ENCODE peak calls at places on chromosomes 16 and 17, in ten cellular contexts. One of them, this sample, is unnamed.

GRCh38 chr17:82875418-82875856 is 35.6 kb upstream of the ZNF750 start:
- DNase-seq in coronary artery: no peak
- DNase-seq in dorsolateral prefrontal cortex: no peak
- DNase-seq in HFF-Myc: no peak
- DNase-seq in fibroblast of pulmonary artery: no peak
- DNase-seq in Panc1: no peak
- DNase-seq in IMR-90: no peak
- DNase-seq in kidney epithelial cell: no peak
- DNase-seq in heart right ventricle: no peak
- DNase-seq in thoracic aorta: no peak
- DNase-seq in this sample: peak; percentile 94

GRCh38 chr17:75827291-75828050 is 16.7 kb downstream of the UNC13D start:
- DNase-seq in coronary artery: no peak
- DNase-seq in dorsolateral prefrontal cortex: peak; percentile 69
- DNase-seq in HFF-Myc: no peak
- DNase-seq in fibroblast of pulmonary artery: peak; percentile 65
- DNase-seq in Panc1: no peak
- DNase-seq in IMR-90: peak; percentile 41
- DNase-seq in kidney epithelial cell: no peak
- DNase-seq in heart right ventricle: peak; percentile 79
- DNase-seq in thoracic aorta: no peak
- DNase-seq in this sample: peak; percentile 37

GRCh38 chr17:77736721-77737120 is 221.8 kb upstream of the TNRC6C start:
- DNase-seq in coronary artery: peak; percentile 64
- DNase-seq in dorsolateral prefrontal cortex: no peak
- DNase-seq in HFF-Myc: no peak
- DNase-seq in fibroblast of pulmonary artery: no peak
- DNase-seq in Panc1: no peak
- DNase-seq in IMR-90: no peak
- DNase-seq in kidney epithelial cell: no peak
- DNase-seq in heart right ventricle: no peak
- DNase-seq in thoracic aorta: no peak
- DNase-seq in this sample: no peak

GRCh38 chr17:77465358-77466041 is 324.7 kb downstream of the SEC14L1 start:
- DNase-seq in coronary artery: no peak
- DNase-seq in dorsolateral prefrontal cortex: no peak
- DNase-seq in HFF-Myc: no peak
- DNase-seq in fibroblast of pulmonary artery: peak; percentile 81
- DNase-seq in Panc1: no peak
- DNase-seq in IMR-90: peak; percentile 77
- DNase-seq in kidney epithelial cell: no peak
- DNase-seq in heart right ventricle: peak; percentile 36
- DNase-seq in thoracic aorta: peak; percentile 27
- DNase-seq in this sample: no peak

GRCh38 chr17:57523926-57524634 is 221.0 kb downstream of the CCDC182 start:
- DNase-seq in coronary artery: no peak
- DNase-seq in dorsolateral prefrontal cortex: no peak
- DNase-seq in HFF-Myc: no peak
- DNase-seq in fibroblast of pulmonary artery: peak; percentile 24
- DNase-seq in Panc1: no peak
- DNase-seq in IMR-90: peak; percentile 61
- DNase-seq in kidney epithelial cell: no peak
- DNase-seq in heart right ventricle: peak; percentile 74
- DNase-seq in thoracic aorta: peak; percentile 54
- DNase-seq in this sample: peak; percentile 91

GRCh38 chr17:45812102-45812501 is 28.0 kb downstream of the CRHR1 start:
- DNase-seq in coronary artery: no peak
- DNase-seq in dorsolateral prefrontal cortex: no peak
- DNase-seq in HFF-Myc: no peak
- DNase-seq in fibroblast of pulmonary artery: peak; percentile 12
- DNase-seq in Panc1: no peak
- DNase-seq in IMR-90: no peak
- DNase-seq in kidney epithelial cell: no peak
- DNase-seq in heart right ventricle: no peak
- DNase-seq in thoracic aorta: no peak
- DNase-seq in this sample: peak; percentile 30

GRCh38 chr16:69108069-69108904 is 2.8 kb downstream of the HAS3 start:
- DNase-seq in coronary artery: no peak
- DNase-seq in dorsolateral prefrontal cortex: no peak
- DNase-seq in HFF-Myc: no peak
- DNase-seq in fibroblast of pulmonary artery: no peak
- DNase-seq in Panc1: no peak
- DNase-seq in IMR-90: no peak
- DNase-seq in kidney epithelial cell: no peak
- DNase-seq in heart right ventricle: no peak
- DNase-seq in thoracic aorta: no peak
- DNase-seq in this sample: no peak

GRCh38 chr16:69040144-69040909 is 65.1 kb upstream of the HAS3 start:
- DNase-seq in coronary artery: no peak
- DNase-seq in dorsolateral prefrontal cortex: no peak
- DNase-seq in HFF-Myc: no peak
- DNase-seq in fibroblast of pulmonary artery: peak; percentile 56
- DNase-seq in Panc1: no peak
- DNase-seq in IMR-90: peak; percentile 58
- DNase-seq in kidney epithelial cell: no peak
- DNase-seq in heart right ventricle: no peak
- DNase-seq in thoracic aorta: no peak
- DNase-seq in this sample: peak; percentile 73

GRCh38 chr16:87404764-87405625 is 12.9 kb downstream of the MAP1LC3B start:
- DNase-seq in coronary artery: no peak
- DNase-seq in dorsolateral prefrontal cortex: no peak
- DNase-seq in HFF-Myc: no peak
- DNase-seq in fibroblast of pulmonary artery: no peak
- DNase-seq in Panc1: no peak
- DNase-seq in IMR-90: no peak
- DNase-seq in kidney epithelial cell: no peak
- DNase-seq in heart right ventricle: no peak
- DNase-seq in thoracic aorta: no peak
- DNase-seq in this sample: no peak

GRCh38 chr16:82741073-82741615 is 114.4 kb downstream of the CDH13 start:
- DNase-seq in coronary artery: no peak
- DNase-seq in dorsolateral prefrontal cortex: no peak
- DNase-seq in HFF-Myc: peak; percentile 67
- DNase-seq in fibroblast of pulmonary artery: no peak
- DNase-seq in Panc1: no peak
- DNase-seq in IMR-90: peak; percentile 58
- DNase-seq in kidney epithelial cell: no peak
- DNase-seq in heart right ventricle: no peak
- DNase-seq in thoracic aorta: no peak
- DNase-seq in this sample: no peak

DNA sequence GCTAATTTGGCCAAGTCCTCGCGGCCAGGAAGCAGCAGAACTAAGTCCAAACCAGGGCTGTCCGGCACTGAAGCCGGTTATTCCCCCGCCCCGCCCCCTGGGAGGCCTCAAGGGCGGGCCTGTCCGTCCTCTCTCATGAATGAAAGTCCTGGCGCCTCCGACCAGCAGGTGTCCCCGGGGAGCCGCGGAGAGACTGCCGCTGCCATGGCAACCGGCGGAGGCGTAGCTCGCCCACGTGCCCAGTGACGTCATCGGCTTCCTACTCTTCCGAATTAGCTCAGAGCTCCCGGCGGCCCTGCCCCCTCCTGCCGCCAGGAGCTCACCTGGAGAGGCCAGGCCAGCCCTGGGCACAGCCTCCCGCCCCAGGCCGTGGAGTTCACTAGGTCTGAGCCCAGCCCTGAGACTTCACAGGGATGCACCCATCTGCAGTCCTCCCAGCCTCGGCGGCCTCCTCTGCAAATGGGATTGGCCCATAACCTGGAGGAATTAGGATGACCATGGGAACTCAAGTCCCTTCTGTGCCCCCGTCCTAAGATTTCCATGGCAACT is 1.3 kb downstream of the SPATA2L start:
- DNase-seq in coronary artery: peak; percentile 98
- DNase-seq in dorsolateral prefrontal cortex: peak; percentile 100
- DNase-seq in HFF-Myc: peak; percentile 93
- DNase-seq in fibroblast of pulmonary artery: peak; percentile 98
- DNase-seq in Panc1: peak; percentile 73
- DNase-seq in IMR-90: peak; percentile 97
- DNase-seq in kidney epithelial cell: peak; percentile 90
- DNase-seq in heart right ventricle: peak; percentile 99
- DNase-seq in thoracic aorta: peak; percentile 97
- DNase-seq in this sample: peak; percentile 99
- TF ChIP-seq CTCF in coronary artery: no peak
- TF ChIP-seq CTCF in dorsolateral prefrontal cortex: peak; percentile 92
- TF ChIP-seq CTCF in HFF-Myc: peak; percentile 69
- TF ChIP-seq CTCF in fibroblast of pulmonary artery: peak; percentile 49
- TF ChIP-seq CTCF in Panc1: peak; percentile 85
- TF ChIP-seq CTCF in IMR-90: peak; percentile 97
- TF ChIP-seq CTCF in kidney epithelial cell: peak; percentile 85
- TF ChIP-seq CTCF in heart right ventricle: peak; percentile 74
- TF ChIP-seq CTCF in thoracic aorta: peak; percentile 58
- TF ChIP-seq CTCF in this sample: peak; percentile 82

DNA sequence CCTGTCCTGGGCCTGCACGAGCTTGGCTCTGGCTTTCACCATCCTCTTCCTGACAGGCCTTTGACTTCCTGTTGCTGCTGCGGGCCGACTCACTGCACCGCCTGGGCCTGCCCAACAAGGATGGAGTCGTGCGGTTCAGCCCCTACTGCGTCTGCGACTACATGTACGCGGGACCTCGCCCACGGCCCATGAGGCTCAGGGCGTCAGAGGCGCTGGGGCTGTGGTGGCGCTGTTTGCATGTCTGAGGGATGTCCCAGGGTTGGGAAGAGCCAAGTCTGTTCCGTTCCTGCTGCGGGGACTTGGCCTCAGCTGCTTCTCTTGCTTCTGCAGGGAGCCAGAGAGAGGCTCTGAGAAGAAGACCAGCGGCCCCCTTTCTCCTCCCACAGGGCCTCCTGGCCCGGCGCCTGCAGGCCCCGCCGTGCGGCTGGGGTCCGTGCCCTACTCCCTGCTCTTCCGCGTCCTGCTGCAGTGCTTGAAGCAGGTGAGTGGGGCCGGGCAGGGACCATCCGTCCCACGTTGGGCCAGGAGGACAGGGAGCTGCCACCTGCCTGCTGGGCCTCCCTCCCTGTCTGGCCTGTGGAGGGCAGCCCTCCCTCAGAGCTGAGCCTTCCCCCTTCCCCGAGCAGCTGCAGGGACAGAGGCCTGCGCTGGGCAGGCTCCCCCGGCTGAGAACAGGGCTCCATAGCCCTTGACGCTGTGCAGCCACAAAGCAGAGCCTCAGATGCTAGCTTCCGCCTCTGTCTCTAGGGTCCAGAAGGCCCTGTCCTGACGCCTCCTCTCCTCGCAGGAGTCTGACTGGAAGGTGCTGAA is 23.9 kb downstream of the TSC2 start:
- DNase-seq in coronary artery: no peak
- DNase-seq in dorsolateral prefrontal cortex: no peak
- DNase-seq in HFF-Myc: no peak
- DNase-seq in fibroblast of pulmonary artery: no peak
- DNase-seq in Panc1: no peak
- DNase-seq in IMR-90: no peak
- DNase-seq in kidney epithelial cell: no peak
- DNase-seq in heart right ventricle: no peak
- DNase-seq in thoracic aorta: no peak
- DNase-seq in this sample: no peak
- TF ChIP-seq CTCF in coronary artery: no peak
- TF ChIP-seq CTCF in dorsolateral prefrontal cortex: no peak
- TF ChIP-seq CTCF in HFF-Myc: no peak
- TF ChIP-seq CTCF in fibroblast of pulmonary artery: no peak
- TF ChIP-seq CTCF in Panc1: no peak
- TF ChIP-seq CTCF in IMR-90: no peak
- TF ChIP-seq CTCF in kidney epithelial cell: no peak
- TF ChIP-seq CTCF in heart right ventricle: no peak
- TF ChIP-seq CTCF in thoracic aorta: no peak
- TF ChIP-seq CTCF in this sample: no peak

GRCh38 chr16:50818380-50818779 is 76.5 kb downstream of the CYLD start:
- DNase-seq in coronary artery: no peak
- DNase-seq in dorsolateral prefrontal cortex: no peak
- DNase-seq in HFF-Myc: no peak
- DNase-seq in fibroblast of pulmonary artery: no peak
- DNase-seq in Panc1: no peak
- DNase-seq in IMR-90: no peak
- DNase-seq in kidney epithelial cell: no peak
- DNase-seq in heart right ventricle: no peak
- DNase-seq in thoracic aorta: no peak
- DNase-seq in this sample: no peak

GRCh38 chr16:50822671-50823070 is 80.8 kb downstream of the CYLD start:
- DNase-seq in coronary artery: no peak
- DNase-seq in dorsolateral prefrontal cortex: no peak
- DNase-seq in HFF-Myc: no peak
- DNase-seq in fibroblast of pulmonary artery: no peak
- DNase-seq in Panc1: no peak
- DNase-seq in IMR-90: no peak
- DNase-seq in kidney epithelial cell: no peak
- DNase-seq in heart right ventricle: no peak
- DNase-seq in thoracic aorta: no peak
- DNase-seq in this sample: no peak

GRCh38 chr16:50819706-50820105 is 77.8 kb downstream of the CYLD start:
- DNase-seq in coronary artery: no peak
- DNase-seq in dorsolateral prefrontal cortex: no peak
- DNase-seq in HFF-Myc: no peak
- DNase-seq in fibroblast of pulmonary artery: no peak
- DNase-seq in Panc1: no peak
- DNase-seq in IMR-90: no peak
- DNase-seq in kidney epithelial cell: no peak
- DNase-seq in heart right ventricle: no peak
- DNase-seq in thoracic aorta: no peak
- DNase-seq in this sample: no peak

GRCh38 chr16:50821586-50821985 is 79.7 kb downstream of the CYLD start:
- DNase-seq in coronary artery: no peak
- DNase-seq in dorsolateral prefrontal cortex: no peak
- DNase-seq in HFF-Myc: peak; percentile 15
- DNase-seq in fibroblast of pulmonary artery: no peak
- DNase-seq in Panc1: no peak
- DNase-seq in IMR-90: peak; percentile 23
- DNase-seq in kidney epithelial cell: no peak
- DNase-seq in heart right ventricle: no peak
- DNase-seq in thoracic aorta: no peak
- DNase-seq in this sample: peak; percentile 70

GRCh38 chr16:50820225-50820624 is 78.3 kb downstream of the CYLD start:
- DNase-seq in coronary artery: no peak
- DNase-seq in dorsolateral prefrontal cortex: no peak
- DNase-seq in HFF-Myc: no peak
- DNase-seq in fibroblast of pulmonary artery: no peak
- DNase-seq in Panc1: no peak
- DNase-seq in IMR-90: no peak
- DNase-seq in kidney epithelial cell: no peak
- DNase-seq in heart right ventricle: no peak
- DNase-seq in thoracic aorta: no peak
- DNase-seq in this sample: no peak
- TF ChIP-seq CTCF in coronary artery: no peak
- TF ChIP-seq CTCF in dorsolateral prefrontal cortex: no peak
- TF ChIP-seq CTCF in HFF-Myc: no peak
- TF ChIP-seq CTCF in fibroblast of pulmonary artery: no peak
- TF ChIP-seq CTCF in Panc1: no peak
- TF ChIP-seq CTCF in IMR-90: no peak
- TF ChIP-seq CTCF in kidney epithelial cell: no peak
- TF ChIP-seq CTCF in heart right ventricle: no peak
- TF ChIP-seq CTCF in thoracic aorta: no peak
- TF ChIP-seq CTCF in this sample: no peak

DNA sequence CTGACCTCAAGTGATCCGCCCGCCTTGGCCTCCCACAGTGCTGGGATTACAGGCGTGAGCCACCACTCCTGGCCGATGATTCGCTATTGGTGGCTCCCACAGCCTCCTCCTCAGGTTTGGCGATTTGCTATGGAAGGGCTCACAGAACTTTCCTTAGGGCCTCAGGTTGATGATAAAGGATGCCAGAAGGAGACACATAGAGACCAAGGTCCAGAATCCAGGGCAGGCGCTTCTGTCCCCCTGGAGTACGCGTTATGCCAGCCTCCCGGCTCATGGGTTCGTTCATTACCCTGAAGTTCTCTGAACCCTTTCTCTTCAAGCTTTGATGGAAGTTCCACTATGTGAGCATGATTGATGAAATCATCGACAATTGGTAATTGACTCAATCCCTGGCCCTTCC is 19.9 kb downstream of the LGALS3BP start:
- DNase-seq in coronary artery: no peak
- DNase-seq in dorsolateral prefrontal cortex: no peak
- DNase-seq in HFF-Myc: no peak
- DNase-seq in fibroblast of pulmonary artery: no peak
- DNase-seq in Panc1: no peak
- DNase-seq in IMR-90: no peak
- DNase-seq in kidney epithelial cell: no peak
- DNase-seq in heart right ventricle: no peak
- DNase-seq in thoracic aorta: no peak
- DNase-seq in this sample: no peak
- TF ChIP-seq CTCF in coronary artery: no peak
- TF ChIP-seq CTCF in dorsolateral prefrontal cortex: no peak
- TF ChIP-seq CTCF in HFF-Myc: peak; percentile 4
- TF ChIP-seq CTCF in fibroblast of pulmonary artery: no peak
- TF ChIP-seq CTCF in Panc1: no peak
- TF ChIP-seq CTCF in IMR-90: no peak
- TF ChIP-seq CTCF in kidney epithelial cell: no peak
- TF ChIP-seq CTCF in heart right ventricle: no peak
- TF ChIP-seq CTCF in thoracic aorta: no peak
- TF ChIP-seq CTCF in this sample: no peak

This sample was measured in MCF 10A.